ENCODE peak calls at places on chromosomes 5 and 9, in nine cellular contexts. One of them, this sample, is unnamed.

GRCh38 chr9:109779711-109780452 is at the start of gene PALM2AKAP2:
- DNase-seq in thyroid gland: peak; percentile 80
- DNase-seq in GM04504: no peak
- DNase-seq in HS-27A: no peak
- DNase-seq in T-helper 22 cell: no peak
- DNase-seq in NCI-H2029 treated with DMSO at 0.1 percent for 48 hours: no peak
- DNase-seq in heart left ventricle: peak; percentile 85
- DNase-seq in stimulated activated naive B cell treated with anti-CD40 and anti-IgM and Interleukin-4, amounts not matched to agents 10 μg/mL and 1 μg/mL and 100 μg/mL, for 72 hours: no peak
- DNase-seq in fibroblast of pulmonary artery: peak; percentile 60
- DNase-seq in this sample: peak; percentile 53

GRCh38 chr5:180114304-180115003 is 42.9 kb upstream of the RNF130 start:
- DNase-seq in thyroid gland: no peak
- DNase-seq in GM04504: no peak
- DNase-seq in HS-27A: no peak
- DNase-seq in T-helper 22 cell: no peak
- DNase-seq in NCI-H2029 treated with DMSO at 0.1 percent for 48 hours: no peak
- DNase-seq in heart left ventricle: no peak
- DNase-seq in stimulated activated naive B cell treated with anti-CD40 and anti-IgM and Interleukin-4, amounts not matched to agents 10 μg/mL and 1 μg/mL and 100 μg/mL, for 72 hours: no peak
- DNase-seq in fibroblast of pulmonary artery: no peak
- DNase-seq in this sample: no peak

GRCh38 chr5:175847503-175847902 is 23.9 kb upstream of the CPLX2 start:
- DNase-seq in thyroid gland: no peak
- DNase-seq in GM04504: no peak
- DNase-seq in HS-27A: no peak
- DNase-seq in T-helper 22 cell: no peak
- DNase-seq in NCI-H2029 treated with DMSO at 0.1 percent for 48 hours: no peak
- DNase-seq in heart left ventricle: no peak
- DNase-seq in stimulated activated naive B cell treated with anti-CD40 and anti-IgM and Interleukin-4, amounts not matched to agents 10 μg/mL and 1 μg/mL and 100 μg/mL, for 72 hours: no peak
- DNase-seq in fibroblast of pulmonary artery: no peak
- DNase-seq in this sample: no peak

GRCh38 chr9:69180670-69181069 is 6.6 kb downstream of the TJP2 start:
- DNase-seq in thyroid gland: no peak
- DNase-seq in GM04504: peak; percentile 87
- DNase-seq in HS-27A: peak; percentile 64
- DNase-seq in T-helper 22 cell: peak; percentile 45
- DNase-seq in NCI-H2029 treated with DMSO at 0.1 percent for 48 hours: no peak
- DNase-seq in heart left ventricle: peak; percentile 31
- DNase-seq in stimulated activated naive B cell treated with anti-CD40 and anti-IgM and Interleukin-4, amounts not matched to agents 10 μg/mL and 1 μg/mL and 100 μg/mL, for 72 hours: no peak
- DNase-seq in fibroblast of pulmonary artery: peak; percentile 95
- DNase-seq in this sample: peak; percentile 97

GRCh38 chr9:86275962-86276361 is 6.4 kb downstream of the ISCA1 start:
- DNase-seq in thyroid gland: no peak
- DNase-seq in GM04504: no peak
- DNase-seq in HS-27A: no peak
- DNase-seq in T-helper 22 cell: no peak
- DNase-seq in NCI-H2029 treated with DMSO at 0.1 percent for 48 hours: no peak
- DNase-seq in heart left ventricle: no peak
- DNase-seq in stimulated activated naive B cell treated with anti-CD40 and anti-IgM and Interleukin-4, amounts not matched to agents 10 μg/mL and 1 μg/mL and 100 μg/mL, for 72 hours: no peak
- DNase-seq in fibroblast of pulmonary artery: no peak
- DNase-seq in this sample: no peak

GRCh38 chr5:181234116-181234454 is 9.6 kb downstream of the RACK1 start:
- DNase-seq in thyroid gland: no peak
- DNase-seq in GM04504: no peak
- DNase-seq in HS-27A: no peak
- DNase-seq in T-helper 22 cell: no peak
- DNase-seq in NCI-H2029 treated with DMSO at 0.1 percent for 48 hours: no peak
- DNase-seq in heart left ventricle: no peak
- DNase-seq in stimulated activated naive B cell treated with anti-CD40 and anti-IgM and Interleukin-4, amounts not matched to agents 10 μg/mL and 1 μg/mL and 100 μg/mL, for 72 hours: no peak
- DNase-seq in fibroblast of pulmonary artery: no peak
- DNase-seq in this sample: no peak

GRCh38 chr5:120599576-120599975 is 135.5 kb downstream of the PRR16 start:
- DNase-seq in thyroid gland: no peak
- DNase-seq in GM04504: no peak
- DNase-seq in HS-27A: no peak
- DNase-seq in T-helper 22 cell: no peak
- DNase-seq in NCI-H2029 treated with DMSO at 0.1 percent for 48 hours: no peak
- DNase-seq in heart left ventricle: no peak
- DNase-seq in stimulated activated naive B cell treated with anti-CD40 and anti-IgM and Interleukin-4, amounts not matched to agents 10 μg/mL and 1 μg/mL and 100 μg/mL, for 72 hours: no peak
- DNase-seq in fibroblast of pulmonary artery: peak; percentile 63
- DNase-seq in this sample: peak; percentile 68

GRCh38 chr5:78809444-78809843 is 160.9 kb upstream of the LHFPL2 start:
- DNase-seq in thyroid gland: peak; percentile 85
- DNase-seq in GM04504: no peak
- DNase-seq in HS-27A: no peak
- DNase-seq in T-helper 22 cell: no peak
- DNase-seq in NCI-H2029 treated with DMSO at 0.1 percent for 48 hours: peak; percentile 43
- DNase-seq in heart left ventricle: no peak
- DNase-seq in stimulated activated naive B cell treated with anti-CD40 and anti-IgM and Interleukin-4, amounts not matched to agents 10 μg/mL and 1 μg/mL and 100 μg/mL, for 72 hours: no peak
- DNase-seq in fibroblast of pulmonary artery: no peak
- DNase-seq in this sample: no peak

GRCh38 chr9:84669008-84669292 is 579 bp upstream of the NTRK2 start:
- DNase-seq in thyroid gland: no peak
- DNase-seq in GM04504: no peak
- DNase-seq in HS-27A: no peak
- DNase-seq in T-helper 22 cell: no peak
- DNase-seq in NCI-H2029 treated with DMSO at 0.1 percent for 48 hours: no peak
- DNase-seq in heart left ventricle: no peak
- DNase-seq in stimulated activated naive B cell treated with anti-CD40 and anti-IgM and Interleukin-4, amounts not matched to agents 10 μg/mL and 1 μg/mL and 100 μg/mL, for 72 hours: no peak
- DNase-seq in fibroblast of pulmonary artery: no peak
- DNase-seq in this sample: no peak

GRCh38 chr9:87585456-87585855 is 87.8 kb downstream of the DAPK1 start:
- DNase-seq in thyroid gland: no peak
- DNase-seq in GM04504: no peak
- DNase-seq in HS-27A: no peak
- DNase-seq in T-helper 22 cell: no peak
- DNase-seq in NCI-H2029 treated with DMSO at 0.1 percent for 48 hours: no peak
- DNase-seq in heart left ventricle: no peak
- DNase-seq in stimulated activated naive B cell treated with anti-CD40 and anti-IgM and Interleukin-4, amounts not matched to agents 10 μg/mL and 1 μg/mL and 100 μg/mL, for 72 hours: no peak
- DNase-seq in fibroblast of pulmonary artery: no peak
- DNase-seq in this sample: no peak

GRCh38 chr5:96434201-96434645 is 1.2 kb upstream of the PCSK1 start:
- DNase-seq in thyroid gland: peak; percentile 66
- DNase-seq in GM04504: peak; percentile 35
- DNase-seq in HS-27A: peak; percentile 9
- DNase-seq in T-helper 22 cell: no peak
- DNase-seq in NCI-H2029 treated with DMSO at 0.1 percent for 48 hours: peak; percentile 94
- DNase-seq in heart left ventricle: peak; percentile 65
- DNase-seq in stimulated activated naive B cell treated with anti-CD40 and anti-IgM and Interleukin-4, amounts not matched to agents 10 μg/mL and 1 μg/mL and 100 μg/mL, for 72 hours: no peak
- DNase-seq in fibroblast of pulmonary artery: peak; percentile 87
- DNase-seq in this sample: peak; percentile 46

GRCh38 chr9:137519553-137519952 is 30.6 kb downstream of the PNPLA7 start:
- DNase-seq in thyroid gland: no peak
- DNase-seq in GM04504: no peak
- DNase-seq in HS-27A: no peak
- DNase-seq in T-helper 22 cell: no peak
- DNase-seq in NCI-H2029 treated with DMSO at 0.1 percent for 48 hours: no peak
- DNase-seq in heart left ventricle: no peak
- DNase-seq in stimulated activated naive B cell treated with anti-CD40 and anti-IgM and Interleukin-4, amounts not matched to agents 10 μg/mL and 1 μg/mL and 100 μg/mL, for 72 hours: no peak
- DNase-seq in fibroblast of pulmonary artery: no peak
- DNase-seq in this sample: no peak

GRCh38 chr9:116323012-116323411 is 169.4 kb downstream of the PAPPA start:
- DNase-seq in thyroid gland: no peak
- DNase-seq in GM04504: no peak
- DNase-seq in HS-27A: no peak
- DNase-seq in T-helper 22 cell: no peak
- DNase-seq in NCI-H2029 treated with DMSO at 0.1 percent for 48 hours: peak; percentile 27
- DNase-seq in heart left ventricle: no peak
- DNase-seq in stimulated activated naive B cell treated with anti-CD40 and anti-IgM and Interleukin-4, amounts not matched to agents 10 μg/mL and 1 μg/mL and 100 μg/mL, for 72 hours: no peak
- DNase-seq in fibroblast of pulmonary artery: no peak
- DNase-seq in this sample: no peak

GRCh38 chr5:180441577-180441976 is 52.6 kb upstream of the CNOT6 start:
- DNase-seq in thyroid gland: peak; percentile 77
- DNase-seq in GM04504: no peak
- DNase-seq in HS-27A: no peak
- DNase-seq in T-helper 22 cell: no peak
- DNase-seq in NCI-H2029 treated with DMSO at 0.1 percent for 48 hours: no peak
- DNase-seq in heart left ventricle: no peak
- DNase-seq in stimulated activated naive B cell treated with anti-CD40 and anti-IgM and Interleukin-4, amounts not matched to agents 10 μg/mL and 1 μg/mL and 100 μg/mL, for 72 hours: no peak
- DNase-seq in fibroblast of pulmonary artery: peak; percentile 47
- DNase-seq in this sample: peak; percentile 16

GRCh38 chr5:132283423-132284043 is 10.7 kb upstream of the SLC22A4 start:
- DNase-seq in thyroid gland: peak; percentile 47
- DNase-seq in GM04504: no peak
- DNase-seq in HS-27A: no peak
- DNase-seq in T-helper 22 cell: no peak
- DNase-seq in NCI-H2029 treated with DMSO at 0.1 percent for 48 hours: no peak
- DNase-seq in heart left ventricle: no peak
- DNase-seq in stimulated activated naive B cell treated with anti-CD40 and anti-IgM and Interleukin-4, amounts not matched to agents 10 μg/mL and 1 μg/mL and 100 μg/mL, for 72 hours: no peak
- DNase-seq in fibroblast of pulmonary artery: peak; percentile 69
- DNase-seq in this sample: no peak

GRCh38 chr5:131423056-131423455 is 159.2 kb downstream of the CDC42SE2 start:
- DNase-seq in thyroid gland: no peak
- DNase-seq in GM04504: no peak
- DNase-seq in HS-27A: no peak
- DNase-seq in T-helper 22 cell: no peak
- DNase-seq in NCI-H2029 treated with DMSO at 0.1 percent for 48 hours: peak; percentile 9
- DNase-seq in heart left ventricle: no peak
- DNase-seq in stimulated activated naive B cell treated with anti-CD40 and anti-IgM and Interleukin-4, amounts not matched to agents 10 μg/mL and 1 μg/mL and 100 μg/mL, for 72 hours: no peak
- DNase-seq in fibroblast of pulmonary artery: peak; percentile 66
- DNase-seq in this sample: peak; percentile 8

GRCh38 chr9:107068581-107068980 is 205.6 kb downstream of the ZNF462 start:
- DNase-seq in thyroid gland: no peak
- DNase-seq in GM04504: no peak
- DNase-seq in HS-27A: no peak
- DNase-seq in T-helper 22 cell: no peak
- DNase-seq in NCI-H2029 treated with DMSO at 0.1 percent for 48 hours: no peak
- DNase-seq in heart left ventricle: no peak
- DNase-seq in stimulated activated naive B cell treated with anti-CD40 and anti-IgM and Interleukin-4, amounts not matched to agents 10 μg/mL and 1 μg/mL and 100 μg/mL, for 72 hours: no peak
- DNase-seq in fibroblast of pulmonary artery: no peak
- DNase-seq in this sample: no peak

GRCh38 chr5:82314964-82315728 is 37.0 kb upstream of the RPS23 start:
- DNase-seq in thyroid gland: no peak
- DNase-seq in GM04504: no peak
- DNase-seq in HS-27A: no peak
- DNase-seq in T-helper 22 cell: no peak
- DNase-seq in NCI-H2029 treated with DMSO at 0.1 percent for 48 hours: no peak
- DNase-seq in heart left ventricle: no peak
- DNase-seq in stimulated activated naive B cell treated with anti-CD40 and anti-IgM and Interleukin-4, amounts not matched to agents 10 μg/mL and 1 μg/mL and 100 μg/mL, for 72 hours: no peak
- DNase-seq in fibroblast of pulmonary artery: no peak
- DNase-seq in this sample: no peak

GRCh38 chr5:131209506-131210191 is 38.9 kb downstream of the LYRM7 start:
- DNase-seq in thyroid gland: peak; percentile 92
- DNase-seq in GM04504: no peak
- DNase-seq in HS-27A: no peak
- DNase-seq in T-helper 22 cell: peak; percentile 41
- DNase-seq in NCI-H2029 treated with DMSO at 0.1 percent for 48 hours: peak; percentile 61
- DNase-seq in heart left ventricle: no peak
- DNase-seq in stimulated activated naive B cell treated with anti-CD40 and anti-IgM and Interleukin-4, amounts not matched to agents 10 μg/mL and 1 μg/mL and 100 μg/mL, for 72 hours: peak; percentile 85
- DNase-seq in fibroblast of pulmonary artery: no peak
- DNase-seq in this sample: no peak

GRCh38 chr5:69099302-69099701 is 5.5 kb downstream of the SLC30A5 start:
- DNase-seq in thyroid gland: no peak
- DNase-seq in GM04504: no peak
- DNase-seq in HS-27A: no peak
- DNase-seq in T-helper 22 cell: no peak
- DNase-seq in NCI-H2029 treated with DMSO at 0.1 percent for 48 hours: no peak
- DNase-seq in heart left ventricle: no peak
- DNase-seq in stimulated activated naive B cell treated with anti-CD40 and anti-IgM and Interleukin-4, amounts not matched to agents 10 μg/mL and 1 μg/mL and 100 μg/mL, for 72 hours: no peak
- DNase-seq in fibroblast of pulmonary artery: no peak
- DNase-seq in this sample: no peak

GRCh38 chr5:98938459-98938858 is 9.7 kb upstream of the CHD1 start:
- DNase-seq in thyroid gland: peak; percentile 6
- DNase-seq in GM04504: peak; percentile 12
- DNase-seq in HS-27A: no peak
- DNase-seq in T-helper 22 cell: no peak
- DNase-seq in NCI-H2029 treated with DMSO at 0.1 percent for 48 hours: no peak
- DNase-seq in heart left ventricle: no peak
- DNase-seq in stimulated activated naive B cell treated with anti-CD40 and anti-IgM and Interleukin-4, amounts not matched to agents 10 μg/mL and 1 μg/mL and 100 μg/mL, for 72 hours: no peak
- DNase-seq in fibroblast of pulmonary artery: peak; percentile 71
- DNase-seq in this sample: peak; percentile 66

GRCh38 chr9:35869621-35870216 is 482 bp downstream of the OR13J1 start:
- DNase-seq in thyroid gland: no peak
- DNase-seq in GM04504: no peak
- DNase-seq in HS-27A: no peak
- DNase-seq in T-helper 22 cell: no peak
- DNase-seq in NCI-H2029 treated with DMSO at 0.1 percent for 48 hours: no peak
- DNase-seq in heart left ventricle: no peak
- DNase-seq in stimulated activated naive B cell treated with anti-CD40 and anti-IgM and Interleukin-4, amounts not matched to agents 10 μg/mL and 1 μg/mL and 100 μg/mL, for 72 hours: no peak
- DNase-seq in fibroblast of pulmonary artery: no peak
- DNase-seq in this sample: no peak

GRCh38 chr9:135340726-135341475 is 138.7 kb upstream of the PPP1R26 start:
- DNase-seq in thyroid gland: no peak
- DNase-seq in GM04504: no peak
- DNase-seq in HS-27A: no peak
- DNase-seq in T-helper 22 cell: no peak
- DNase-seq in NCI-H2029 treated with DMSO at 0.1 percent for 48 hours: no peak
- DNase-seq in heart left ventricle: no peak
- DNase-seq in stimulated activated naive B cell treated with anti-CD40 and anti-IgM and Interleukin-4, amounts not matched to agents 10 μg/mL and 1 μg/mL and 100 μg/mL, for 72 hours: no peak
- DNase-seq in fibroblast of pulmonary artery: no peak
- DNase-seq in this sample: no peak

GRCh38 chr5:157045601-157046000 is 13.3 kb downstream of the HAVCR1 start:
- DNase-seq in thyroid gland: no peak
- DNase-seq in GM04504: no peak
- DNase-seq in HS-27A: no peak
- DNase-seq in T-helper 22 cell: no peak
- DNase-seq in NCI-H2029 treated with DMSO at 0.1 percent for 48 hours: no peak
- DNase-seq in heart left ventricle: no peak
- DNase-seq in stimulated activated naive B cell treated with anti-CD40 and anti-IgM and Interleukin-4, amounts not matched to agents 10 μg/mL and 1 μg/mL and 100 μg/mL, for 72 hours: no peak
- DNase-seq in fibroblast of pulmonary artery: no peak
- DNase-seq in this sample: no peak

GRCh38 chr5:43121565-43122484 is 1.1 kb downstream of the ZNF131 start:
- DNase-seq in thyroid gland: peak; percentile 15
- DNase-seq in GM04504: peak; percentile 27
- DNase-seq in HS-27A: peak; percentile 38
- DNase-seq in T-helper 22 cell: no peak
- DNase-seq in NCI-H2029 treated with DMSO at 0.1 percent for 48 hours: peak; percentile 64
- DNase-seq in heart left ventricle: no peak
- DNase-seq in stimulated activated naive B cell treated with anti-CD40 and anti-IgM and Interleukin-4, amounts not matched to agents 10 μg/mL and 1 μg/mL and 100 μg/mL, for 72 hours: no peak
- DNase-seq in fibroblast of pulmonary artery: peak; percentile 62
- DNase-seq in this sample: peak; percentile 28

GRCh38 chr9:84323777-84324317 is 16.7 kb downstream of the SLC28A3 start:
- DNase-seq in thyroid gland: no peak
- DNase-seq in GM04504: no peak
- DNase-seq in HS-27A: no peak
- DNase-seq in T-helper 22 cell: no peak
- DNase-seq in NCI-H2029 treated with DMSO at 0.1 percent for 48 hours: no peak
- DNase-seq in heart left ventricle: no peak
- DNase-seq in stimulated activated naive B cell treated with anti-CD40 and anti-IgM and Interleukin-4, amounts not matched to agents 10 μg/mL and 1 μg/mL and 100 μg/mL, for 72 hours: no peak
- DNase-seq in fibroblast of pulmonary artery: no peak
- DNase-seq in this sample: no peak

GRCh38 chr5:81420039-81420667 is 26.2 kb upstream of the ACOT12 start:
- DNase-seq in thyroid gland: no peak
- DNase-seq in GM04504: peak; percentile 80
- DNase-seq in HS-27A: peak; percentile 29
- DNase-seq in T-helper 22 cell: no peak
- DNase-seq in NCI-H2029 treated with DMSO at 0.1 percent for 48 hours: no peak
- DNase-seq in heart left ventricle: no peak
- DNase-seq in stimulated activated naive B cell treated with anti-CD40 and anti-IgM and Interleukin-4, amounts not matched to agents 10 μg/mL and 1 μg/mL and 100 μg/mL, for 72 hours: no peak
- DNase-seq in fibroblast of pulmonary artery: peak; percentile 91
- DNase-seq in this sample: peak; percentile 94

GRCh38 chr5:108339220-108339619 is 42.7 kb downstream of the FBXL17 start:
- DNase-seq in thyroid gland: no peak
- DNase-seq in GM04504: no peak
- DNase-seq in HS-27A: no peak
- DNase-seq in T-helper 22 cell: no peak
- DNase-seq in NCI-H2029 treated with DMSO at 0.1 percent for 48 hours: no peak
- DNase-seq in heart left ventricle: no peak
- DNase-seq in stimulated activated naive B cell treated with anti-CD40 and anti-IgM and Interleukin-4, amounts not matched to agents 10 μg/mL and 1 μg/mL and 100 μg/mL, for 72 hours: no peak
- DNase-seq in fibroblast of pulmonary artery: peak; percentile 2
- DNase-seq in this sample: no peak

GRCh38 chr9:76203373-76203772 is 190.9 kb downstream of the RFK start:
- DNase-seq in thyroid gland: peak; percentile 35
- DNase-seq in GM04504: no peak
- DNase-seq in HS-27A: no peak
- DNase-seq in T-helper 22 cell: no peak
- DNase-seq in NCI-H2029 treated with DMSO at 0.1 percent for 48 hours: no peak
- DNase-seq in heart left ventricle: no peak
- DNase-seq in stimulated activated naive B cell treated with anti-CD40 and anti-IgM and Interleukin-4, amounts not matched to agents 10 μg/mL and 1 μg/mL and 100 μg/mL, for 72 hours: no peak
- DNase-seq in fibroblast of pulmonary artery: peak; percentile 47
- DNase-seq in this sample: no peak

GRCh38 chr9:134882204-134882785 is 1.7 kb downstream of the FCN2 start:
- DNase-seq in thyroid gland: no peak
- DNase-seq in GM04504: no peak
- DNase-seq in HS-27A: no peak
- DNase-seq in T-helper 22 cell: no peak
- DNase-seq in NCI-H2029 treated with DMSO at 0.1 percent for 48 hours: no peak
- DNase-seq in heart left ventricle: no peak
- DNase-seq in stimulated activated naive B cell treated with anti-CD40 and anti-IgM and Interleukin-4, amounts not matched to agents 10 μg/mL and 1 μg/mL and 100 μg/mL, for 72 hours: no peak
- DNase-seq in fibroblast of pulmonary artery: no peak
- DNase-seq in this sample: no peak

GRCh38 chr5:142314606-142315005 is 10.2 kb downstream of the SPRY4 start:
- DNase-seq in thyroid gland: no peak
- DNase-seq in GM04504: no peak
- DNase-seq in HS-27A: no peak
- DNase-seq in T-helper 22 cell: no peak
- DNase-seq in NCI-H2029 treated with DMSO at 0.1 percent for 48 hours: no peak
- DNase-seq in heart left ventricle: no peak
- DNase-seq in stimulated activated naive B cell treated with anti-CD40 and anti-IgM and Interleukin-4, amounts not matched to agents 10 μg/mL and 1 μg/mL and 100 μg/mL, for 72 hours: no peak
- DNase-seq in fibroblast of pulmonary artery: no peak
- DNase-seq in this sample: no peak

This sample was measured in stromal cell of bone marrow.